ENCODE peak calls at places on chromosomes 5 and 9, in four cellular contexts. R, E, Z and F are unnamed samples.

GRCh38 chr5:150778517-150779396 is at the start of gene SMIM3:
- DNase-seq in E (peak), Z (peak), R (peak), F (peak)

GRCh38 chr9:95004452-95005275 is 278.2 kb downstream of the AOPEP start:
- DNase-seq in Z (peak), E (peak), R (peak), F (peak)

GRCh38 chr5:80406980-80407734 is 707 bp upstream of the ZFYVE16 start:
- DNase-seq in E (peak), R (peak), Z (no peak), F (peak)

GRCh38 chr5:5270958-5271605 is 131.0 kb downstream of the ADAMTS16 start:
- DNase-seq in R (peak), E (peak), Z (peak), F (peak)

GRCh38 chr5:170565077-170565476 is 61.3 kb downstream of the KCNIP1 start:
- DNase-seq in Z (no peak), E (no peak), R (no peak), F (no peak)

GRCh38 chr9:106897223-106897622 is 34.3 kb downstream of the ZNF462 start:
- DNase-seq in Z (no peak), R (no peak), E (no peak), F (no peak)

GRCh38 chr9:126569036-126569435 is 44.7 kb upstream of the LMX1B start:
- DNase-seq in R (no peak), E (no peak), Z (no peak), F (no peak)

GRCh38 chr5:42611437-42611836 is 145.2 kb upstream of the CCDC152 start:
- DNase-seq in Z (no peak), E (no peak), R (no peak), F (no peak)

GRCh38 chr9:35652829-35653209 is 2.1 kb upstream of the SIT1 start:
- DNase-seq in E (peak), R (no peak), Z (no peak), F (no peak)

GRCh38 chr5:24385070-24385469 is 259.7 kb downstream of the CDH10 start:
- DNase-seq in E (no peak), R (no peak), Z (no peak), F (no peak)

GRCh38 chr9:21465859-21466518 is 16.1 kb downstream of the IFNE start:
- DNase-seq in E (no peak), Z (no peak), R (no peak), F (peak)

GRCh38 chr9:122036408-122036807 is 56.7 kb downstream of the TTLL11 start:
- DNase-seq in E (no peak), Z (no peak), R (no peak), F (no peak)

GRCh38 chr5:31408814-31409213 is 123.1 kb downstream of the DROSHA start:
- DNase-seq in R (no peak), Z (no peak), E (no peak), F (peak)

GRCh38 chr5:78985407-78986223 is 505 bp upstream of the ARSB start:
- DNase-seq in E (no peak), Z (no peak), R (peak), F (no peak)

GRCh38 chr5:151408633-151409243 is 38.7 kb upstream of the SLC36A1 start:
- DNase-seq in E (no peak), R (no peak), Z (no peak), F (no peak)

GRCh38 chr9:120891255-120891954 is 14.4 kb upstream of the PHF19 start:
- DNase-seq in R (no peak), Z (no peak), E (no peak), F (no peak)

GRCh38 chr5:54249210-54250028 is 61.0 kb downstream of the ARL15 start:
- DNase-seq in E (peak), Z (no peak), R (peak), F (peak)

GRCh38 chr9:4932681-4933080 is 52.4 kb upstream of the JAK2 start:
- DNase-seq in R (no peak), E (no peak), Z (no peak), F (no peak)

GRCh38 chr9:134962998-134963364 is 45.3 kb upstream of the FCN1 start:
- DNase-seq in R (no peak), E (peak), Z (no peak), F (no peak)

GRCh38 chr9:2621678-2622360 is at the start of gene VLDLR:
- DNase-seq in E (peak), Z (peak), R (peak), F (peak)

GRCh38 chr5:19630875-19631274 is 357.1 kb downstream of the CDH18 start:
- DNase-seq in R (no peak), E (no peak), Z (no peak), F (no peak)

GRCh38 chr9:116589392-116590354 is 97.4 kb upstream of the TRIM32 start:
- DNase-seq in E (no peak), Z (no peak), R (no peak), F (no peak)

GRCh38 chr5:141519605-141520288 is 30.9 kb downstream of the PCDHGC5 start:
- DNase-seq in E (no peak), Z (no peak), R (no peak), F (no peak)
- H3K27ac ChIP-seq in E (no peak), Z (peak), R (no peak), F (no peak)

GRCh38 chr5:135494196-135494595 is 41.6 kb downstream of the NEUROG1 start:
- DNase-seq in R (no peak), E (no peak), Z (no peak), F (no peak)

GRCh38 chr5:135497971-135498661 is 37.6 kb downstream of the NEUROG1 start:
- DNase-seq in E (no peak), R (no peak), Z (no peak), F (no peak)

GRCh38 chr5:135502836-135503520 is 32.8 kb downstream of the NEUROG1 start:
- DNase-seq in Z (no peak), E (no peak), R (no peak), F (no peak)

GRCh38 chr5:135501965-135502364 is 33.8 kb downstream of the NEUROG1 start:
- DNase-seq in R (no peak), E (no peak), Z (no peak), F (no peak)

DNA sequence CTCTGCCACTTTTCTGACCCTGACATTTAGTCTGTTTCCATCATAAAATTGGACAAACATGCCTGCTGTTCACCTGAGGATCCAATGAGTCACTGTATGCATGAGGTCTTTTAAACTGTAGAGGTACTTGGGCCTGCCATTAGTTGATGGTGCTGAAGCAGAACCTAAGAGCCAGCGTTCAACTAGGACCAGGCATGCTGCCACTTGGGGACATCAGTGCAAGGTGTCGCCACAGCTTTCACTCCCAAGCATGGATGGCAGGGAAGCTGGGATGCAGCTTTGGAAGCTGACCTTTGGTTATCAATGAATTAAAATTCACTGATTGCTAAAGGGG is 37.1 kb downstream of the NEUROG1 start:
- DNase-seq in E (no peak), Z (no peak), R (no peak), F (no peak)
- H3K27ac ChIP-seq in E (no peak), Z (no peak), R (no peak), F (no peak)

DNA sequence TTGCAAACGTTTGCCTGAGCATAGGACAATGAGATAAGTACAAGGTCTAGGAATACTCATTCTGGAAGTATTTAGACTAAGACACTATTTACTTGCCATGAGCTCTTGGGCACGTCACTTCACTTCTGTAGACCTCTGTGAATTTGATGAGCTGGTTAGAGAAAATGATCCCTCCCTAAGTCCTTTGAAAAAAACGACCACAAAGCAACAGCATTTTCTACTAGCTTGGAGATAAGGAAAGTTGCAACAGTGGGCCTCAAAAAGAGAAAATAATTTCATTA is 1.9 kb downstream of the LURAP1L start:
- DNase-seq in R (no peak), E (no peak), Z (no peak), F (no peak)
- H3K27ac ChIP-seq in R (peak), E (peak), Z (peak), F (peak)

GRCh38 chr9:113589407-113589806 is 125.9 kb downstream of the RGS3 start:
- DNase-seq in E (peak), R (no peak), Z (peak), F (no peak)
- H3K27ac ChIP-seq in E (no peak), R (peak), Z (peak), F (no peak)

DNA sequence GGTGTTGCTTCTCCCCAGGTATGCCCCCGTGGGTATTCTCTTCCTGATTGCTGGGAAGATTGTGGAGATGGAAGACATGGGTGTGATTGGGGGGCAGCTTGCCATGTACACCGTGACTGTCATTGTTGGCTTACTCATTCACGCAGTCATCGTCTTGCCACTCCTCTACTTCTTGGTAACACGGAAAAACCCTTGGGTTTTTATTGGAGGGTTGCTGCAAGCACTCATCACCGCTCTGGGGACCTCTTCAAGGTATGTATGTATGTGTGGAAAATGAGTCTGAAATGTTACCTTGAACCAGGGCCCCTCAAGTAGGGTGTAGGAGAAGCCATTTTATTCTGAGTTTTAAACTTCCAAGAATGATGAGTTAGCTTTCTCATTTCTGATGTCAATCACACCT is 73.2 kb downstream of the SLC1A3 start:
- DNase-seq in R (no peak), E (no peak), Z (no peak), F (no peak)
- H3K27ac ChIP-seq in R (no peak), E (no peak), Z (peak), F (no peak)

GRCh38 chr9:6551126-6551525 is 94.4 kb downstream of the GLDC start:
- DNase-seq in E (no peak), R (no peak), Z (no peak), F (no peak)

GRCh38 chr9:6549106-6549505 is 96.4 kb downstream of the GLDC start:
- DNase-seq in R (no peak), Z (no peak), E (no peak), F (no peak)

GRCh38 chr9:6552033-6552737 is 93.3 kb downstream of the GLDC start:
- DNase-seq in E (no peak), Z (no peak), R (no peak), F (no peak)

GRCh38 chr9:6557883-6558282 is 87.6 kb downstream of the GLDC start:
- DNase-seq in R (no peak), Z (no peak), E (no peak), F (no peak)

DNA sequence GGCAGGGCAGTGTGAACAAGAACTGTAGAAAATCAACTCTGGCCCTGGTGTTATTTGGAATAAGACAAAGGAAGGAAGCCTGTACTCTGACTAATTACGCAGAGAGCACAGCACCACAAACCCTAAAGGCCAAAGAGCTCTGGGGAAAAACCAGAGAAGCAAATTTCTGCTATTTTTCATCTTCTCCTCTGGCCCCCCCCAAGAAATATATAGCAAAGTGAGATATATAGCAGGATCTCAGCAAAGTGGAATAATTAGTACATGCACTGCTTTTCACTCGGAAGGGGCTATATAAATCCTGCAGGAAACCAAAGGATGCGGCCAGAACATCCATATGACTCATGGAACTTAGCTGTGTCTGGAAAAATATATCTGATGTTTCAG is 92.8 kb downstream of the GLDC start:
- DNase-seq in E (no peak), R (no peak), Z (no peak), F (no peak)
- H3K27ac ChIP-seq in E (no peak), R (no peak), Z (no peak), F (no peak)

GRCh38 chr5:163565931-163566608 is 60.7 kb downstream of the MAT2B start:
- DNase-seq in E (peak), R (peak), Z (peak), F (peak)

GRCh38 chr5:163563112-163563511 is 57.7 kb downstream of the MAT2B start:
- DNase-seq in R (peak), Z (no peak), E (no peak), F (no peak)

GRCh38 chr5:163563880-163564279 is 58.5 kb downstream of the MAT2B start:
- DNase-seq in E (no peak), R (no peak), Z (no peak), F (no peak)

GRCh38 chr5:163565492-163565891 is 60.1 kb downstream of the MAT2B start:
- DNase-seq in Z (no peak), R (peak), E (no peak), F (no peak)

GRCh38 chr5:163564321-163564924 is 59.0 kb downstream of the MAT2B start:
- DNase-seq in R (peak), E (no peak), Z (no peak), F (peak)
- H3K27ac ChIP-seq in R (no peak), E (no peak), Z (no peak), F (no peak)